ENCODE peak calls at places on chromosomes 13 and 19, in eight cellular contexts. S is H1, K is A549, H is ovary, N is stomach, C is tibial nerve, L is sigmoid colon, F is K562. O is an unnamed sample.

GRCh38 chr13:45941261-45941660 is 89.7 kb upstream of the SIAH3 start:
- DNase-seq in L (no peak), S (no peak), H (no peak), K (no peak), N (no peak), F (no peak), C (no peak), O (no peak)

GRCh38 chr13:95714142-95714832 is 37.3 kb downstream of the DNAJC3 start:
- DNase-seq in L (no peak), S (no peak), K (peak), H (no peak), F (no peak), C (no peak), N (no peak), O (no peak)

GRCh38 chr19:53659292-53659691 is 27.5 kb downstream of the DPRX start:
- DNase-seq in K (peak), L (no peak), C (no peak), S (peak), N (no peak), H (no peak), F (peak), O (no peak)

GRCh38 chr19:50858896-50859295 is 4.2 kb downstream of the KLK3 start:
- DNase-seq in L (no peak), H (no peak), F (no peak), N (no peak), K (no peak), S (no peak), C (no peak), O (no peak)

GRCh38 chr13:77620138-77620537 is 77.3 kb upstream of the SLAIN1 start:
- DNase-seq in L (no peak), N (no peak), S (no peak), C (no peak), F (no peak), H (no peak), K (no peak), O (no peak)

GRCh38 chr13:42174344-42175162 is 97.4 kb upstream of the AKAP11 start:
- DNase-seq in F (peak), H (no peak), L (no peak), N (no peak), S (no peak), K (peak), C (no peak), O (no peak)

GRCh38 chr13:114097893-114098688 is 34.3 kb downstream of the RASA3 start:
- DNase-seq in F (no peak), L (peak), N (no peak), K (no peak), S (no peak), C (no peak), H (peak), O (no peak)

GRCh38 chr13:76293346-76293745 is 592.9 kb downstream of the KCTD12 start:
- DNase-seq in N (no peak), L (no peak), S (no peak), F (no peak), H (no peak), K (peak), C (no peak), O (no peak)

GRCh38 chr13:32001392-32001768 is 30.2 kb upstream of the FRY start:
- DNase-seq in K (peak), C (no peak), N (no peak), S (no peak), H (no peak), L (no peak), F (peak), O (no peak)

GRCh38 chr13:23637813-23638212 is 67.6 kb downstream of the TNFRSF19 start:
- DNase-seq in F (no peak), L (no peak), N (no peak), K (no peak), S (no peak), C (no peak), H (peak), O (no peak)

GRCh38 chr19:1172353-1173159 is 1.5 kb downstream of the SBNO2 start:
- DNase-seq in N (peak), S (no peak), L (peak), F (no peak), K (peak), C (peak), H (peak), O (no peak)

GRCh38 chr19:7772752-7773291 is 9.8 kb downstream of the CLEC4M start:
- DNase-seq in S (no peak), H (no peak), K (no peak), C (no peak), F (no peak), N (no peak), L (no peak), O (no peak)

GRCh38 chr19:42401365-42402303 is 11.5 kb upstream of the CNFN start:
- DNase-seq in F (peak), S (peak), L (peak), H (peak), C (peak), K (peak), N (peak), O (peak)

GRCh38 chr13:99971576-99972189 is at the start of gene ZIC5:
- DNase-seq in C (no peak), N (no peak), L (no peak), K (peak), H (no peak), F (no peak), S (peak), O (no peak)

GRCh38 chr19:10005632-10006334 is 4.5 kb downstream of the COL5A3 start:
- DNase-seq in L (no peak), S (no peak), N (no peak), H (peak), C (no peak), F (no peak), K (no peak), O (no peak)

GRCh38 chr13:79194272-79194671 is 211.8 kb downstream of the RBM26 start:
- DNase-seq in K (no peak), C (no peak), H (no peak), N (no peak), L (no peak), F (no peak), S (no peak), O (no peak)

GRCh38 chr13:40666905-40667621 is 622 bp upstream of the FOXO1 start:
- DNase-seq in C (no peak), N (peak), H (peak), S (no peak), F (no peak), K (no peak), L (peak), O (peak)

GRCh38 chr13:77377016-77377415 is 50.1 kb upstream of the MYCBP2 start:
- DNase-seq in F (no peak), S (no peak), H (no peak), L (no peak), N (no peak), C (no peak), K (no peak), O (no peak)

GRCh38 chr19:46351241-46352041 is 4.6 kb downstream of the PPP5C start:
- DNase-seq in H (peak), S (no peak), K (peak), C (no peak), L (peak), F (no peak), N (peak), O (no peak)

DNA sequence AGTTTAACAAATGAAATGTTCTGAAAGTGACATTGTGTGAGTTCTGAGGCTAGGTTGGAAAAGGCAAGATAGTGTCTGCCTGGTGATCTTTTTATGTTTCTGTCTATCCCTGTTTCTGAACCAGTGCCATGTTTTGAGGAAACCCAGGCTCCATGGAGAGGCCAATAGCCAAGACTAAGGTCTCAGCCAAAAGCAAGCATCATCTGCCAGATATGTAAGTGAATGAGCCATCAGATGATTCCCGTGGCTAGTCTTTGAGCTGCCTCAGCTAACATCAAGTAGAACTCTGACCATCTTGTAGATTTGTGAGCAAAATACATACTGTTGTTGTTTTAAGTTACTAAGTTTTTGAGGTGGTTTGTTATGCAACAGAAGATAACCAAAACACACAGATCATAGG is 19.6 kb upstream of the CCNA1 start:
- DNase-seq in F (no peak), C (no peak), S (no peak), H (no peak), K (no peak), N (no peak), L (no peak), O (no peak)
- TF ChIP-seq EP300 in F (no peak), C (no peak), S (no peak), H (no peak), K (no peak), N (no peak), L (no peak), O (no peak)

GRCh38 chr13:51870616-51871015 is 8.8 kb downstream of the CCDC70 start:
- DNase-seq in N (no peak), C (no peak), F (no peak), H (no peak), L (no peak), K (no peak), S (no peak), O (peak)

GRCh38 chr13:51874651-51875050 is 12.9 kb downstream of the CCDC70 start:
- DNase-seq in N (no peak), H (no peak), S (no peak), L (no peak), K (no peak), F (no peak), C (no peak), O (peak)

GRCh38 chr13:51873419-51873818 is 11.7 kb downstream of the CCDC70 start:
- DNase-seq in N (no peak), H (no peak), K (no peak), F (no peak), S (no peak), L (no peak), C (no peak), O (peak)

GRCh38 chr13:51869921-51870320 is 8.2 kb downstream of the CCDC70 start:
- DNase-seq in H (no peak), C (no peak), K (no peak), F (no peak), S (no peak), L (no peak), N (no peak), O (peak)

DNA sequence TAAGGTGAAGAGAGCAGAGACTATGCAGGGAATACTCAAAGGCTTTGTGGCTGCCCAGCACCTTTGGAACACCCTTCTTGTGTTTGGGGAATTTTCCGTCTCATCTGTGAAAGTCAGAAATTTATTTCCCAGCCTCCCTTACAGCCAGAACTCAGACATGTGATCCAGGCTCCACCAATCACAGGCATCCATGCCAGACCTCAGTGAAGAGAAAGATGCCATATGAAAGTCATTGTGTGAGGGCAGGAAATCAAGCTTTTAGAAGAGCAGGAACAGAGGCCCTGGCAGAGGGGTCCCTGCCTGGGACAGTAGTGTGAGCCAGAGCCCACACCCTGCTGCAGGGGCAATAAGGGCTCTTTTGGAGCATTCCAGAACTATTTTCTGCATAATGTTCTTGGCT is 12.1 kb downstream of the CCDC70 start:
- DNase-seq in L (no peak), K (no peak), F (no peak), C (no peak), S (no peak), N (no peak), H (no peak), O (no peak)
- TF ChIP-seq CTCF in L (no peak), K (no peak), F (no peak), C (no peak), S (no peak), N (no peak), H (no peak), O (no peak)

GRCh38 chr19:2847507-2847906 is 6.2 kb downstream of the ZNF555 start:
- DNase-seq in C (no peak), F (no peak), K (no peak), S (no peak), N (no peak), L (no peak), H (no peak), O (no peak)
- TF ChIP-seq EP300 in C (no peak), F (no peak), K (no peak), S (no peak), N (no peak), L (no peak), H (no peak), O (no peak)

DNA sequence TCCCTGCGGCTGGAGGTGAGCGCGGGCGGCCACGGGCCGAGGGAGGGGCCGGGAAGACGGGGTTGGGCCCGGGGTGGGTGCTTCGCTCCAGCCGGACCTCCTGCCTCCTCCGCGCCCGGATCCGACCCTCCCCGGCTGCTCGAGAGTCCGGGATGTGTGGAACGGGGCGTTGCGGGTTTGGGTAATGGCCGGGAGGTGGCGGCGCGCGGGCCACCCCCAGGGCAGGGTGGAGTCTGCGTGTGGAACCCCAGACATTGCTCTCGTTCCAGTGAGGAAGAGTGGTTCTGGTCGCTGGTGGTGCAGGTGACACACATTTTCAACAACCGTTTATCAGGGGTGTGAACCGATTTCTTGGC is 38.8 kb downstream of the ARHGEF7 start:
- DNase-seq in F (peak), K (no peak), N (no peak), C (peak), H (no peak), L (peak), S (no peak), O (no peak)
- TF ChIP-seq CTCF in F (no peak), K (no peak), N (no peak), C (peak), H (no peak), L (peak), S (no peak), O (peak)

GRCh38 chr19:14516746-14517438 is 1.3 kb downstream of the DNAJB1 start:
- DNase-seq in N (no peak), K (no peak), H (no peak), F (no peak), C (no peak), L (no peak), S (no peak), O (no peak)

GRCh38 chr19:14516048-14516534 is 2.1 kb downstream of the DNAJB1 start:
- DNase-seq in N (no peak), K (no peak), L (no peak), C (no peak), F (no peak), H (no peak), S (no peak), O (no peak)

GRCh38 chr19:14517840-14518505 is at the start of gene DNAJB1:
- DNase-seq in K (peak), S (no peak), F (peak), H (peak), L (peak), N (peak), C (peak), O (no peak)

GRCh38 chr19:14515501-14516047 is 2.6 kb downstream of the DNAJB1 start:
- DNase-seq in H (no peak), K (no peak), S (no peak), F (no peak), C (no peak), L (no peak), N (no peak), O (no peak)

GRCh38 chr19:14517446-14517839 is 754 bp downstream of the DNAJB1 start:
- DNase-seq in H (no peak), K (no peak), S (no peak), C (no peak), F (no peak), L (no peak), N (no peak), O (no peak)
- TF ChIP-seq EP300 in H (no peak), K (no peak), S (no peak), C (no peak), F (no peak), L (no peak), N (no peak), O (no peak)

DNA sequence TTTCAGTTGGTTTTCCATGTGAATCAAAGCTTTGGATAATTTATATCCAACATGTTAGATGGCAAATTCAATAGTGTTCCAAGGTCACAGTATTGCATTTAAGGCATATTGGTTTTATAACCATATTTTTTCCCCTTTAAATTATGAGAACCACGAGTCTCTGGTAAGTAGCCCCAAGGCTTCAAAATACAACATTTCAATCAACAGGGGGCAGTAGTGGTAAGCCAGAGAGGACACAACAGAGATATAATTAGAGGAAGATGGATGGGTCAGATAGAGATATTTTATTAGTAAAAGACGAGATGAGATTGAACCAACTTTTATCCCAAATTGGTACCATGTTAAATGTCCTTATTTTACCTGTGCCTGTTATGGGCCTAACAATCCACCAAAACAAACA is 53.1 kb downstream of the KL start:
- DNase-seq in N (no peak), C (no peak), F (peak), H (no peak), L (no peak), S (no peak), K (no peak), O (no peak)
- TF ChIP-seq CTCF in N (no peak), C (no peak), F (peak), H (no peak), L (no peak), S (peak), K (peak), O (no peak)

GRCh38 chr19:24141612-24142011 is 54.6 kb downstream of the ZNF254 start:
- DNase-seq in C (no peak), F (no peak), K (no peak), L (no peak), N (no peak), H (no peak), S (no peak), O (no peak)

GRCh38 chr19:24140591-24140990 is 53.6 kb downstream of the ZNF254 start:
- DNase-seq in L (no peak), H (no peak), K (no peak), S (no peak), C (no peak), F (no peak), N (no peak), O (no peak)

GRCh38 chr19:24142771-24143170 is 55.8 kb downstream of the ZNF254 start:
- DNase-seq in K (no peak), L (no peak), N (no peak), H (no peak), S (no peak), C (no peak), F (no peak), O (no peak)

DNA sequence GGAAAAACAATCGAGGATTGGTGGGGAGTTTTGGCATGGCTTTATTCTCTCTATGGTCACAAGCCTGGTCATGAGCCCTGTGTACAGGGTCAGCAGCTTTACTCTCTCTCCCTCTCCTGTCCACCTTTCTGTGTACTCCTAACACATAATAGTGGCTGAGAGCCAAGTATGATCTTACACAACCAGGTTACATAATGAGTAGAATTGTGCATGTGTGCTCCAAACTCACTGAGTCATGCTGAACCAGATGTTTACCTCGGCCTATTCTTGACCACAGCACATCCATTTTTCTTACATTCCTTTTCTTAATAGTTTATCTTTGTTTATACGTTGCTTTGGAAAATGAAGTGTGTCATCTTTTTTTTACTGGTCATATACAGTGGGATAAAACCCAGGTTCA is 53.1 kb downstream of the ZNF254 start:
- DNase-seq in N (no peak), H (no peak), L (no peak), S (no peak), K (peak), C (no peak), F (peak), O (no peak)
- TF ChIP-seq EP300 in N (no peak), H (no peak), L (no peak), S (no peak), K (no peak), C (no peak), F (no peak), O (no peak)

GRCh38 chr19:5196832-5197231 is 143.8 kb downstream of the PTPRS start:
- DNase-seq in S (no peak), K (no peak), H (no peak), C (no peak), N (no peak), F (no peak), L (no peak), O (no peak)

GRCh38 chr19:5191091-5191490 is 149.5 kb downstream of the PTPRS start:
- DNase-seq in S (no peak), K (no peak), L (no peak), C (no peak), H (no peak), F (no peak), N (no peak), O (no peak)

GRCh38 chr19:5192568-5192967 is 148.0 kb downstream of the PTPRS start:
- DNase-seq in C (no peak), N (no peak), F (no peak), K (no peak), H (no peak), L (no peak), S (no peak), O (no peak)

GRCh38 chr19:5194641-5195040 is 146.0 kb downstream of the PTPRS start:
- DNase-seq in K (no peak), H (no peak), N (no peak), S (no peak), C (no peak), F (no peak), L (no peak), O (no peak)

DNA sequence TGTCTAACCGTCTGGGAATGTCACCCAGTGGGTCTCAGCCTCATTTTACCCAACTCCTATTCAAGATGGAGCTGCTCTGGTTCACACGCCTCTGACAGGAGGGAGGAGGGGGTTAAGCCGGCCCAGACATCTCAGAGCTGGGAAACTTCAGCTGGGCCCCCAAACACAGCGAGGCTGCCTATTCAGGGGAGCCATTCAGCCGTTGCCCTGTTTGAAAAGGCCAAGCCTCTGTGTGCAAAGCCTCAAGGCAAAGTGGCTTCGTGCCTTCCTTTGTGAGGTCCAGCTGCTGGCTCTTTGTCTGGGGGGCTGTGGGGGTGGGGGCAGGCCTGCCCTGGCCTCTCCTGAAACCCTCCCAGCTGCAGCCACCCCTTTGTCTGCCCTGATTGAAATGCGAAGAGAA is 147.4 kb downstream of the PTPRS start:
- DNase-seq in H (no peak), L (no peak), F (no peak), N (no peak), S (peak), K (no peak), C (no peak), O (no peak)
- TF ChIP-seq CTCF in H (no peak), L (no peak), F (no peak), N (no peak), S (no peak), K (no peak), C (no peak), O (no peak)

GRCh38 chr19:48006762-48007161 is 12.3 kb downstream of the ELSPBP1 start:
- DNase-seq in S (peak), L (no peak), C (no peak), K (peak), F (peak), H (no peak), N (no peak), O (no peak)
- TF ChIP-seq EP300 in S (no peak), L (no peak), C (no peak), K (no peak), F (no peak), H (no peak), N (no peak), O (no peak)

DNA sequence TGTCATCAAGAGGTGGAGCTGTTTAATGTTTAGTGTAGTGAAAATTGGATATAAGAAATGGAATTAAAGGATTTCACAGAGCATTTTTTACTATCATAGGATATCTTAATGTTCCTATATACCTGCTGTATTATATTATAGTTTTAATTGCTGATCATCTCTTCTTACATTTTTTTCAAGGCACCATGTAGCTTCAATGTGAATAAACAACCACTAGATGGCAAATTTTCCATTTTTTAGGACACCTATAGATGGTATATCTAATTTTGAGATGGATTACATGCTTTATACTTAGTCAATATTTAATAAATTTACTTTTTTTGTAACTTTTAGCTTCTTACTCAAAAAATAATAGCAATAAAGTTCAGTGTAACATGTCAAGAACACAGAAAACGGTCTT is 9.0 kb upstream of the ATXN8OS start:
- DNase-seq in S (no peak), N (no peak), L (no peak), K (no peak), H (no peak), F (no peak), C (no peak), O (no peak)
- TF ChIP-seq CTCF in S (peak), N (no peak), L (no peak), K (no peak), H (no peak), F (no peak), C (no peak), O (no peak)